ENCODE peak calls at places on chromosome 9, in seven cellular contexts. One of them, this sample, is unnamed.

GRCh38 chr9:91214086-91214485 is 147.6 kb downstream of the AUH start:
- DNase-seq in cardiac muscle cell: no peak
- DNase-seq in keratinocyte: no peak
- DNase-seq in GM10248: no peak
- DNase-seq in endothelial cell: no peak
- DNase-seq in heart left ventricle: no peak
- DNase-seq in HL-60: no peak
- DNase-seq in this sample: no peak

GRCh38 chr9:91611582-91611981 is 187.9 kb upstream of the NFIL3 start:
- DNase-seq in endothelial cell: no peak
- DNase-seq in cardiac muscle cell: no peak
- DNase-seq in keratinocyte: no peak
- DNase-seq in heart left ventricle: no peak
- DNase-seq in HL-60: no peak
- DNase-seq in GM10248: no peak
- DNase-seq in this sample: no peak

GRCh38 chr9:115976726-115977125 is 176.9 kb upstream of the PAPPA start:
- DNase-seq in GM10248: no peak
- DNase-seq in cardiac muscle cell: no peak
- DNase-seq in endothelial cell: no peak
- DNase-seq in heart left ventricle: no peak
- DNase-seq in HL-60: no peak
- DNase-seq in keratinocyte: no peak
- DNase-seq in this sample: no peak

GRCh38 chr9:29514862-29515261 is 1941.6 kb upstream of the C9orf72 start:
- DNase-seq in keratinocyte: no peak
- DNase-seq in HL-60: no peak
- DNase-seq in heart left ventricle: no peak
- DNase-seq in cardiac muscle cell: no peak
- DNase-seq in endothelial cell: no peak
- DNase-seq in GM10248: no peak
- DNase-seq in this sample: no peak

GRCh38 chr9:68979538-68980314 is 34.2 kb downstream of the PRKACG start:
- DNase-seq in cardiac muscle cell: peak
- DNase-seq in keratinocyte: no peak
- DNase-seq in endothelial cell: peak
- DNase-seq in HL-60: peak
- DNase-seq in GM10248: no peak
- DNase-seq in heart left ventricle: peak
- DNase-seq in this sample: no peak

GRCh38 chr9:121861501-121862180 is 210.2 kb downstream of the DAB2IP start:
- DNase-seq in HL-60: peak
- DNase-seq in cardiac muscle cell: peak
- DNase-seq in GM10248: peak
- DNase-seq in endothelial cell: peak
- DNase-seq in keratinocyte: no peak
- DNase-seq in heart left ventricle: peak
- DNase-seq in this sample: no peak

GRCh38 chr9:2157277-2158105 is 142.3 kb downstream of the SMARCA2 start:
- DNase-seq in cardiac muscle cell: no peak
- DNase-seq in keratinocyte: no peak
- DNase-seq in GM10248: peak
- DNase-seq in endothelial cell: no peak
- DNase-seq in heart left ventricle: peak
- DNase-seq in HL-60: peak
- DNase-seq in this sample: no peak

GRCh38 chr9:104258289-104259045 is 164.4 kb downstream of the SMC2 start:
- DNase-seq in cardiac muscle cell: no peak
- DNase-seq in heart left ventricle: no peak
- DNase-seq in GM10248: no peak
- DNase-seq in keratinocyte: no peak
- DNase-seq in HL-60: no peak
- DNase-seq in endothelial cell: no peak
- DNase-seq in this sample: no peak

GRCh38 chr9:134223091-134223490 is 58.7 kb upstream of the RNU6ATAC start:
- DNase-seq in GM10248: no peak
- DNase-seq in endothelial cell: no peak
- DNase-seq in keratinocyte: no peak
- DNase-seq in HL-60: no peak
- DNase-seq in heart left ventricle: no peak
- DNase-seq in cardiac muscle cell: no peak
- DNase-seq in this sample: no peak

GRCh38 chr9:114282507-114282906 is 40.4 kb upstream of the ORM1 start:
- DNase-seq in GM10248: no peak
- DNase-seq in cardiac muscle cell: no peak
- DNase-seq in endothelial cell: no peak
- DNase-seq in heart left ventricle: no peak
- DNase-seq in keratinocyte: no peak
- DNase-seq in HL-60: no peak
- DNase-seq in this sample: no peak

GRCh38 chr9:98031169-98031568 is 25.4 kb upstream of the NANS start:
- DNase-seq in keratinocyte: no peak
- DNase-seq in cardiac muscle cell: no peak
- DNase-seq in GM10248: no peak
- DNase-seq in heart left ventricle: no peak
- DNase-seq in endothelial cell: no peak
- DNase-seq in HL-60: no peak
- DNase-seq in this sample: no peak
- TF ChIP-seq CTCF in keratinocyte: no peak
- TF ChIP-seq CTCF in cardiac muscle cell: no peak
- TF ChIP-seq CTCF in GM10248: no peak
- TF ChIP-seq CTCF in heart left ventricle: no peak
- TF ChIP-seq CTCF in endothelial cell: no peak
- TF ChIP-seq CTCF in HL-60: no peak
- TF ChIP-seq CTCF in this sample: no peak

GRCh38 chr9:35734096-35734495 is 1.6 kb downstream of the CREB3 start:
- DNase-seq in keratinocyte: no peak
- DNase-seq in endothelial cell: no peak
- DNase-seq in GM10248: no peak
- DNase-seq in cardiac muscle cell: no peak
- DNase-seq in heart left ventricle: no peak
- DNase-seq in HL-60: no peak
- DNase-seq in this sample: no peak
- TF ChIP-seq CTCF in keratinocyte: no peak
- TF ChIP-seq CTCF in endothelial cell: no peak
- TF ChIP-seq CTCF in GM10248: no peak
- TF ChIP-seq CTCF in cardiac muscle cell: no peak
- TF ChIP-seq CTCF in heart left ventricle: no peak
- TF ChIP-seq CTCF in HL-60: no peak
- TF ChIP-seq CTCF in this sample: no peak

GRCh38 chr9:21527579-21527978 is 45.5 kb upstream of the IFNE start:
- DNase-seq in HL-60: no peak
- DNase-seq in heart left ventricle: no peak
- DNase-seq in keratinocyte: no peak
- DNase-seq in cardiac muscle cell: no peak
- DNase-seq in GM10248: peak
- DNase-seq in endothelial cell: no peak
- DNase-seq in this sample: no peak
- TF ChIP-seq CTCF in HL-60: no peak
- TF ChIP-seq CTCF in heart left ventricle: no peak
- TF ChIP-seq CTCF in keratinocyte: no peak
- TF ChIP-seq CTCF in cardiac muscle cell: no peak
- TF ChIP-seq CTCF in GM10248: peak
- TF ChIP-seq CTCF in endothelial cell: no peak
- TF ChIP-seq CTCF in this sample: no peak

GRCh38 chr9:132769895-132770774 is 99.9 kb downstream of the GTF3C4 start:
- DNase-seq in keratinocyte: no peak
- DNase-seq in HL-60: peak
- DNase-seq in heart left ventricle: peak
- DNase-seq in GM10248: peak
- DNase-seq in cardiac muscle cell: peak
- DNase-seq in endothelial cell: peak
- DNase-seq in this sample: peak

GRCh38 chr9:132773093-132773492 is 102.8 kb downstream of the GTF3C4 start:
- DNase-seq in HL-60: no peak
- DNase-seq in endothelial cell: no peak
- DNase-seq in heart left ventricle: no peak
- DNase-seq in keratinocyte: no peak
- DNase-seq in cardiac muscle cell: no peak
- DNase-seq in GM10248: no peak
- DNase-seq in this sample: no peak

GRCh38 chr9:132773764-132774339 is 103.6 kb downstream of the GTF3C4 start:
- DNase-seq in heart left ventricle: no peak
- DNase-seq in cardiac muscle cell: no peak
- DNase-seq in endothelial cell: no peak
- DNase-seq in GM10248: no peak
- DNase-seq in keratinocyte: no peak
- DNase-seq in HL-60: no peak
- DNase-seq in this sample: no peak

GRCh38 chr9:132770775-132771310 is 100.6 kb downstream of the GTF3C4 start:
- DNase-seq in endothelial cell: no peak
- DNase-seq in GM10248: no peak
- DNase-seq in heart left ventricle: no peak
- DNase-seq in cardiac muscle cell: no peak
- DNase-seq in keratinocyte: no peak
- DNase-seq in HL-60: no peak
- DNase-seq in this sample: no peak

GRCh38 chr9:132768932-132769894 is 98.9 kb downstream of the GTF3C4 start:
- DNase-seq in keratinocyte: no peak
- DNase-seq in endothelial cell: peak
- DNase-seq in cardiac muscle cell: peak
- DNase-seq in GM10248: peak
- DNase-seq in HL-60: peak
- DNase-seq in heart left ventricle: peak
- DNase-seq in this sample: no peak
- TF ChIP-seq CTCF in keratinocyte: peak
- TF ChIP-seq CTCF in endothelial cell: peak
- TF ChIP-seq CTCF in cardiac muscle cell: peak
- TF ChIP-seq CTCF in GM10248: peak
- TF ChIP-seq CTCF in HL-60: no peak
- TF ChIP-seq CTCF in heart left ventricle: peak
- TF ChIP-seq CTCF in this sample: peak

DNA sequence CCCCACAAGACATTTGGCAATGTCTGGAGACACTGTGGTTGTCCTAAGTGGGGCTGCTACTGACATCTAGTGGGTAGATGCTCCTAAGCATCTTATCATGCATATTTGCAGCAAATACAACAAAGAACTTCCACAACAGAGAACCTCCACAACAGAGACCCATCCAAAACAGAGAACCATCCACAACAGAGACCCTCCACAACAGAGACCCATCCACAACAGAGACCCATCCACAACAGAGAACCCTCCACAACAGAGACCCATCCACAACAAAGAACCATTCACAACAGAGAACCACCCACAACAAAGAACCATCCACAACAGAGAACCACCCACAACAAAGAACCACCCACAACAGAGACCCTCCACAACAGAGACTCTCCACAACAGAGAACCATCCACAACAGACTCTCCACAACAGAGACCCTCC is 32.8 kb downstream of the ARPC5L start:
- DNase-seq in heart left ventricle: no peak
- DNase-seq in endothelial cell: peak
- DNase-seq in keratinocyte: no peak
- DNase-seq in GM10248: no peak
- DNase-seq in cardiac muscle cell: peak
- DNase-seq in HL-60: peak
- DNase-seq in this sample: no peak
- TF ChIP-seq CTCF in heart left ventricle: peak
- TF ChIP-seq CTCF in endothelial cell: no peak
- TF ChIP-seq CTCF in keratinocyte: peak
- TF ChIP-seq CTCF in GM10248: peak
- TF ChIP-seq CTCF in cardiac muscle cell: peak
- TF ChIP-seq CTCF in HL-60: peak
- TF ChIP-seq CTCF in this sample: peak

This sample was measured in progenitor cell of endocrine pancreas.